ENCODE peak calls at places on chromosomes 7 and 10, in eight cellular contexts. B is CD4-positive, CD25-positive, alpha-beta regulatory T cell; O is RPMI8226; Z is activated T-cell treated with anti-CD3 and anti-CD28 coated beads for 1 hour; N is progenitor cell of endocrine pancreas; Q is dermis microvascular lymphatic vessel endothelial cell; G is upper lobe of right lung; W is Right ventricle myocardium superior. R is an unnamed sample.

GRCh38 chr7:40586197-40586596 is 451.4 kb downstream of the SUGCT start:
- DNase-seq in Q (no peak), Z (no peak), O (no peak), G (no peak), B (no peak), N (no peak), W (no peak), R (no peak)

GRCh38 chr10:58282615-58283014 is 13.7 kb downstream of the CISD1 start:
- DNase-seq in N (no peak), B (no peak), Q (no peak), G (no peak), W (no peak), Z (no peak), O (peak), R (no peak)

GRCh38 chr10:129918401-129918800 is 45.7 kb downstream of the EBF3 start:
- DNase-seq in N (no peak), G (peak), O (no peak), B (no peak), Q (no peak), Z (no peak), W (no peak), R (no peak)

GRCh38 chr10:33952692-33953360 is 618.4 kb upstream of the NRP1 start:
- DNase-seq in W (no peak), Q (no peak), N (no peak), B (no peak), O (no peak), Z (no peak), G (no peak), R (no peak)

GRCh38 chr10:50917486-50917885 is 32.1 kb upstream of the A1CF start:
- DNase-seq in G (no peak), O (no peak), Q (no peak), N (no peak), W (no peak), Z (no peak), B (no peak), R (no peak)

GRCh38 chr7:45985902-45986301 is 64.8 kb upstream of the IGFBP3 start:
- DNase-seq in N (no peak), Z (no peak), O (no peak), W (no peak), Q (no peak), B (no peak), G (no peak), R (no peak)

GRCh38 chr10:97849491-97850402 is at the start of gene GOLGA7B:
- DNase-seq in B (peak), Z (peak), Q (no peak), G (peak), N (peak), W (no peak), O (peak), R (no peak)

GRCh38 chr10:124521429-124521871 is 59.8 kb downstream of the LHPP start:
- DNase-seq in O (no peak), Q (no peak), G (no peak), Z (no peak), W (no peak), B (no peak), N (no peak), R (no peak)

R was measured in tibial nerve.